ENCODE peak calls at places on chromosomes 16 and 17, in six cellular contexts. One of them, this sample, is unnamed.

GRCh38 chr16:84817613-84818012 is 2.2 kb upstream of the CRISPLD2 start:
- DNase-seq in cardiac muscle cell: no peak
- DNase-seq in A549: no peak
- DNase-seq in adrenal gland: no peak
- DNase-seq in mucosa of descending colon: no peak
- DNase-seq in tibial nerve: no peak
- DNase-seq in this sample: no peak

GRCh38 chr16:88464447-88465318 is 11.6 kb downstream of the ZFPM1 start:
- DNase-seq in cardiac muscle cell: peak; percentile 94
- DNase-seq in A549: no peak
- DNase-seq in adrenal gland: no peak
- DNase-seq in mucosa of descending colon: no peak
- DNase-seq in tibial nerve: no peak
- DNase-seq in this sample: no peak

GRCh38 chr16:13471036-13471435 is 448.9 kb upstream of the ERCC4 start:
- DNase-seq in cardiac muscle cell: no peak
- DNase-seq in A549: no peak
- DNase-seq in adrenal gland: no peak
- DNase-seq in mucosa of descending colon: no peak
- DNase-seq in tibial nerve: no peak
- DNase-seq in this sample: no peak

GRCh38 chr17:28573966-28574480 is 2.7 kb downstream of the ALDOC start:
- DNase-seq in cardiac muscle cell: no peak
- DNase-seq in A549: no peak
- DNase-seq in adrenal gland: no peak
- DNase-seq in mucosa of descending colon: no peak
- DNase-seq in tibial nerve: no peak
- DNase-seq in this sample: no peak

GRCh38 chr17:50904522-50905459 is 38.6 kb upstream of the TOB1 start:
- DNase-seq in cardiac muscle cell: peak; percentile 57
- DNase-seq in A549: no peak
- DNase-seq in adrenal gland: no peak
- DNase-seq in mucosa of descending colon: peak; percentile 61
- DNase-seq in tibial nerve: no peak
- DNase-seq in this sample: peak; percentile 84

GRCh38 chr17:44941712-44942331 is 5.8 kb downstream of the KIF18B start:
- DNase-seq in cardiac muscle cell: no peak
- DNase-seq in A549: peak; percentile 66
- DNase-seq in adrenal gland: no peak
- DNase-seq in mucosa of descending colon: no peak
- DNase-seq in tibial nerve: no peak
- DNase-seq in this sample: no peak

GRCh38 chr17:65629234-65629690 is 67.8 kb upstream of the AXIN2 start:
- DNase-seq in cardiac muscle cell: no peak
- DNase-seq in A549: no peak
- DNase-seq in adrenal gland: no peak
- DNase-seq in mucosa of descending colon: no peak
- DNase-seq in tibial nerve: no peak
- DNase-seq in this sample: no peak

GRCh38 chr16:3282103-3282746 is 1.1 kb upstream of the ZNF263 start:
- DNase-seq in cardiac muscle cell: peak; percentile 79
- DNase-seq in A549: no peak
- DNase-seq in adrenal gland: no peak
- DNase-seq in mucosa of descending colon: no peak
- DNase-seq in tibial nerve: no peak
- DNase-seq in this sample: no peak

GRCh38 chr16:89829630-89830437 is 1.6 kb downstream of the SPIRE2 start:
- DNase-seq in cardiac muscle cell: no peak
- DNase-seq in A549: no peak
- DNase-seq in adrenal gland: no peak
- DNase-seq in mucosa of descending colon: peak; percentile 81
- DNase-seq in tibial nerve: no peak
- DNase-seq in this sample: no peak

GRCh38 chr17:181213-182163 is at the start of gene DOC2B:
- DNase-seq in cardiac muscle cell: peak; percentile 41
- DNase-seq in A549: no peak
- DNase-seq in adrenal gland: peak; percentile 65
- DNase-seq in mucosa of descending colon: no peak
- DNase-seq in tibial nerve: no peak
- DNase-seq in this sample: peak; percentile 87

GRCh38 chr17:183021-183420 is 1.6 kb upstream of the DOC2B start:
- DNase-seq in cardiac muscle cell: no peak
- DNase-seq in A549: no peak
- DNase-seq in adrenal gland: no peak
- DNase-seq in mucosa of descending colon: no peak
- DNase-seq in tibial nerve: no peak
- DNase-seq in this sample: no peak

GRCh38 chr17:179721-180379 is 1.6 kb downstream of the DOC2B start:
- DNase-seq in cardiac muscle cell: no peak
- DNase-seq in A549: no peak
- DNase-seq in adrenal gland: no peak
- DNase-seq in mucosa of descending colon: no peak
- DNase-seq in tibial nerve: no peak
- DNase-seq in this sample: no peak

GRCh38 chr17:180380-181212 is 854 bp downstream of the DOC2B start:
- DNase-seq in cardiac muscle cell: no peak
- DNase-seq in A549: no peak
- DNase-seq in adrenal gland: no peak
- DNase-seq in mucosa of descending colon: no peak
- DNase-seq in tibial nerve: no peak
- DNase-seq in this sample: peak; percentile 76

DNA sequence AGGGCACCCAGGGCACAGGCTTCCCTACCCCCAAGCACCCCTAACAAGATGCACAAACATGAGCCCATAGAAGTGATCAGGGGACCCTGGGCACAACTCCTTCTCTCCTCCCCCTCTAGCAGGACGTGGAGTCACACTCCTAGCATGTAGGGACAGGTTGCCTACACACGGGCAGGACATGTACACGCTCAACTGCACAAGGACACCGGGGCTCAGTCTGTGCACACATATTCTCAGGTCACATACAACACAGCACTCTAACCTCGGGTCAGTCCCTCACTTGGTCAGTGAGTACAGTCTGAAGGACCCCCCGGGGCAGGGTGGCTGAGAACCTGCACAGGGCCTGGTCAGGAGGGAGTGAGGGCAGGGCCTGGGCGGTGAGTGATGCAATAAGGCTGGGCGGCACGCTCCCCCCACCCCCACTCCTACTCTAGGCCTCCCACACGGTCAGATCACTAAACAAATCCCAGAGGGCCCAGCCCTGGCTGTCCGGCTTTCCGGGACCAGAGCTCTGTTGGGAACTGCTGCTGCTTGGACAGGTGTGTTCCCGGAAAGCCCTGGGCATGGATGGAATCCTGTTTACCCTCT is 808 bp upstream of the DOC2B start:
- DNase-seq in cardiac muscle cell: peak; percentile 20
- DNase-seq in A549: no peak
- DNase-seq in adrenal gland: no peak
- DNase-seq in mucosa of descending colon: no peak
- DNase-seq in tibial nerve: no peak
- DNase-seq in this sample: peak; percentile 96
- H3K4me3 ChIP-seq in cardiac muscle cell: no peak overlapping the region
- H3K4me3 ChIP-seq in A549: no peak overlapping the region
- H3K4me3 ChIP-seq in adrenal gland: no peak overlapping the region
- H3K4me3 ChIP-seq in mucosa of descending colon: no peak overlapping the region
- H3K4me3 ChIP-seq in tibial nerve: no peak overlapping the region
- H3K4me3 ChIP-seq in this sample: peak overlapping the region; percentile 59

GRCh38 chr17:5002121-5002788 is 4.5 kb downstream of the KIF1C start:
- DNase-seq in cardiac muscle cell: no peak
- DNase-seq in A549: no peak
- DNase-seq in adrenal gland: no peak
- DNase-seq in mucosa of descending colon: no peak
- DNase-seq in tibial nerve: no peak
- DNase-seq in this sample: no peak
- H3K4me1 ChIP-seq in cardiac muscle cell: peaks cover 22% of the 10 kb centered on the region
- H3K4me1 ChIP-seq in A549: peaks cover 20% of the 10 kb centered on the region
- H3K4me1 ChIP-seq in adrenal gland: peaks cover 21% of the 10 kb centered on the region
- H3K4me1 ChIP-seq in mucosa of descending colon: peaks cover 14% of the 10 kb centered on the region
- H3K4me1 ChIP-seq in tibial nerve: peaks cover 20% of the 10 kb centered on the region
- H3K4me1 ChIP-seq in this sample: peaks cover 15% of the 10 kb centered on the region

DNA sequence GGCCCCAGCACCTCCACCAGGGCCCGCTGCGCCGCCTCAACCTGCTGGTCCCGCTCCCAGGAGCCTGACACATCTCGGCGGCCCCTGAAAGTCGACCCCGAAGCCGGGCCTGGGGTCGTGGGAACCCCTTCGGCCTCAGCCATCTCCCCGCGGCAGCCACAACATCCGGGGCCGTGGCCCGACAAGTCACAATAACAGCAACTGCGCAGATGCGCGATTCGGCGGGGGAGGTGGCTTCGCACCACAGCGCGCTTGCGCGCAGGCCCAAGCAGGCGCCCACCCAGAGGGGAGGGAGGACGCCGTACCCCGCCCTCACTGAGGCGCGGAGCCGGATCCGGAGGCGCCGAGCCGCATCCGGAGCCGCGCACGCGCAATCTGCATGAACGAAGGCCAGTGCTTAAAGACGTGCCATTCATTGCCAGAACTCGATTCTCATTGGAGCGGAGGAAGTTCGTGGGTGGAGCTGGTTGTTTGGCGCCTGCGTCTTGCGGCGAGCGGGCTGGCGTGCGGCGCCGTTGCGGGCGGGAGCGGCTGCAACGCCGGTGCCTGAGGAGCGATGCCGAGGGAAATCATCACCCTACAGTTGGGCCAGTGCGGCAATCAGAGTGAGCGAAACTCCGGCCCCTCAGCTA is at the start of the genes RETREG3 and TUBG1:
- DNase-seq in cardiac muscle cell: peak; percentile 100
- DNase-seq in A549: peak; percentile 100
- DNase-seq in adrenal gland: peak; percentile 98
- DNase-seq in mucosa of descending colon: peak; percentile 99
- DNase-seq in tibial nerve: peak; percentile 95
- DNase-seq in this sample: peak; percentile 99
- TF ChIP-seq CTCF in cardiac muscle cell: peak; percentile 15
- TF ChIP-seq CTCF in A549: no peak
- TF ChIP-seq CTCF in adrenal gland: peak; percentile 19
- TF ChIP-seq CTCF in mucosa of descending colon: peak; percentile 23
- TF ChIP-seq CTCF in tibial nerve: no peak
- TF ChIP-seq CTCF in this sample: no peak

GRCh38 chr16:73036074-73036826 is 11.7 kb downstream of the ZFHX3 start:
- DNase-seq in cardiac muscle cell: no peak
- DNase-seq in A549: no peak
- DNase-seq in adrenal gland: no peak
- DNase-seq in mucosa of descending colon: no peak
- DNase-seq in tibial nerve: no peak
- DNase-seq in this sample: no peak
- H3K4me3 ChIP-seq in cardiac muscle cell: no peak overlapping the region
- H3K4me3 ChIP-seq in A549: no peak overlapping the region
- H3K4me3 ChIP-seq in adrenal gland: no peak overlapping the region
- H3K4me3 ChIP-seq in mucosa of descending colon: no peak overlapping the region
- H3K4me3 ChIP-seq in tibial nerve: no peak overlapping the region
- H3K4me3 ChIP-seq in this sample: no peak overlapping the region

GRCh38 chr17:19002191-19002590 is 2.4 kb downstream of the FAM83G start:
- DNase-seq in cardiac muscle cell: no peak
- DNase-seq in A549: no peak
- DNase-seq in adrenal gland: no peak
- DNase-seq in mucosa of descending colon: peak; percentile 46
- DNase-seq in tibial nerve: no peak
- DNase-seq in this sample: no peak
- H3K4me1 ChIP-seq in cardiac muscle cell: peaks cover 6% of the 10 kb centered on the region
- H3K4me1 ChIP-seq in A549: peaks cover 38% of the 10 kb centered on the region
- H3K4me1 ChIP-seq in adrenal gland: peaks cover 12% of the 10 kb centered on the region
- H3K4me1 ChIP-seq in mucosa of descending colon: peaks cover 38% of the 10 kb centered on the region
- H3K4me1 ChIP-seq in tibial nerve: peaks cover 3% of the 10 kb centered on the region
- H3K4me1 ChIP-seq in this sample: no peaks in the 10 kb centered on the region

GRCh38 chr17:79941088-79942010 is 94.3 kb downstream of the TBC1D16 start:
- DNase-seq in cardiac muscle cell: no peak
- DNase-seq in A549: no peak
- DNase-seq in adrenal gland: peak; percentile 8
- DNase-seq in mucosa of descending colon: peak; percentile 42
- DNase-seq in tibial nerve: no peak
- DNase-seq in this sample: no peak
- TF ChIP-seq CTCF in cardiac muscle cell: no peak
- TF ChIP-seq CTCF in A549: no peak
- TF ChIP-seq CTCF in adrenal gland: no peak
- TF ChIP-seq CTCF in mucosa of descending colon: no peak
- TF ChIP-seq CTCF in tibial nerve: no peak
- TF ChIP-seq CTCF in this sample: no peak

DNA sequence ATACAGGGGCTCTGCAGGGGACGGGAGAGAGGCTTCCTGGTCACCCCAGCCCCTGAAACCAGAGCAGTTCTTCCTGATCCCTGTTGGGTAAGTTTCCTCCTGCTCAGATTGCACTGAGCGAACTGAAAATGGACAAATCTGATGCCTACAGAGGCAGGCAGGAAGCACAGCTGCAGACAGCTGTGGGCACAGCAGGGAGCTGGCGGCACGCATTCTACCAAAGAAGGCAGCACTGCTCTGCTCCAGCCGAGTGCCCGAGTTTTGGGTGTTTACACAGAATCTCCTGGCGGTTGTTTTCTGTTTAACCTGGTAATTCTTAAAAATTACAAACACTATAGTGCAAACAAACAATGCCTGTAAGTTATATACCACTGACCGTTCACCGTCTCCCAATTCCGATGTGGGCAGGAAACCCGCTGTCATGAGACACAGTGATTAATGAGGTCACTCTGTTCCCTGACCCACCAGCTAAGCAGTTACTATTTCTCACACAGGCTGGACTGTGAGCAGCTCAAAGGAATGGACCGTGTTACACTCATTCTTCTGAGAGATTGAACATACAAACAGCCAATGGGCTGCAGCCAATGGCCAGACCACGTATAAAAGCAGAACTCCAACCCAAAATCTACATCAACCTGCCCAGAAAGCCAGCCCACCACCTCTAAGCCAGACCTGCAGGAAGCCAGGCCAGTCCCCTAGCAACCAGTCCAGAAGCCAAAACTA is 25.5 kb downstream of the NSMCE1 start:
- DNase-seq in cardiac muscle cell: peak; percentile 86
- DNase-seq in A549: peak; percentile 78
- DNase-seq in adrenal gland: no peak
- DNase-seq in mucosa of descending colon: no peak
- DNase-seq in tibial nerve: no peak
- DNase-seq in this sample: no peak
- H3K4me3 ChIP-seq in cardiac muscle cell: no peak overlapping the region
- H3K4me3 ChIP-seq in A549: no peak overlapping the region
- H3K4me3 ChIP-seq in adrenal gland: no peak overlapping the region
- H3K4me3 ChIP-seq in mucosa of descending colon: no peak overlapping the region
- H3K4me3 ChIP-seq in tibial nerve: no peak overlapping the region
- H3K4me3 ChIP-seq in this sample: no peak overlapping the region

GRCh38 chr17:49555495-49556018 is 20.1 kb upstream of the NXPH3 start:
- DNase-seq in cardiac muscle cell: no peak
- DNase-seq in A549: no peak
- DNase-seq in adrenal gland: no peak
- DNase-seq in mucosa of descending colon: no peak
- DNase-seq in tibial nerve: no peak
- DNase-seq in this sample: peak; percentile 52
- H3K4me1 ChIP-seq in cardiac muscle cell: no peaks in the 10 kb centered on the region
- H3K4me1 ChIP-seq in A549: peaks cover 3% of the 10 kb centered on the region
- H3K4me1 ChIP-seq in adrenal gland: no peaks in the 10 kb centered on the region
- H3K4me1 ChIP-seq in mucosa of descending colon: no peaks in the 10 kb centered on the region
- H3K4me1 ChIP-seq in tibial nerve: peaks cover 27% of the 10 kb centered on the region
- H3K4me1 ChIP-seq in this sample: no peaks in the 10 kb centered on the region

This sample was measured in pancreas.